ENCODE peak calls at places on chromosomes 2 and 18, in nine cellular contexts. One of them, this sample, is unnamed.

GRCh38 chr2:21367421-21367820 is 243.7 kb downstream of the TDRD15 start:
- DNase-seq in A172: peak; percentile 64
- DNase-seq in NT2/D1: peak; percentile 11
- DNase-seq in fibroblast of mammary gland: no peak
- DNase-seq in fibroblast of lung: peak; percentile 5
- DNase-seq in RWPE1: no peak
- DNase-seq in activated T-cell treated with anti-CD3 and anti-CD28 coated beads for 24 hours: no peak
- DNase-seq in stimulated activated CD8-positive, alpha-beta memory T cell treated with anti-CD3 and anti-CD28 coated beads, Interleukin-15, amount 100 ng/mL, for 48 hours: no peak
- DNase-seq in NCI-H2029: no peak
- DNase-seq in this sample: peak; percentile 31

GRCh38 chr18:3605562-3606443 is 155.8 kb downstream of the TGIF1 start:
- DNase-seq in A172: peak; percentile 69
- DNase-seq in NT2/D1: no peak
- DNase-seq in fibroblast of mammary gland: peak; percentile 74
- DNase-seq in fibroblast of lung: peak; percentile 69
- DNase-seq in RWPE1: no peak
- DNase-seq in activated T-cell treated with anti-CD3 and anti-CD28 coated beads for 24 hours: peak; percentile 20
- DNase-seq in stimulated activated CD8-positive, alpha-beta memory T cell treated with anti-CD3 and anti-CD28 coated beads, Interleukin-15, amount 100 ng/mL, for 48 hours: no peak
- DNase-seq in NCI-H2029: no peak
- DNase-seq in this sample: no peak

GRCh38 chr2:28338046-28338753 is 54.5 kb upstream of the FOSL2 start:
- DNase-seq in A172: no peak
- DNase-seq in NT2/D1: no peak
- DNase-seq in fibroblast of mammary gland: peak; percentile 93
- DNase-seq in fibroblast of lung: peak; percentile 97
- DNase-seq in RWPE1: no peak
- DNase-seq in activated T-cell treated with anti-CD3 and anti-CD28 coated beads for 24 hours: no peak
- DNase-seq in stimulated activated CD8-positive, alpha-beta memory T cell treated with anti-CD3 and anti-CD28 coated beads, Interleukin-15, amount 100 ng/mL, for 48 hours: no peak
- DNase-seq in NCI-H2029: no peak
- DNase-seq in this sample: no peak

GRCh38 chr2:110853516-110853915 is 121.1 kb downstream of the ACOXL start:
- DNase-seq in A172: peak; percentile 20
- DNase-seq in NT2/D1: no peak
- DNase-seq in fibroblast of mammary gland: peak; percentile 26
- DNase-seq in fibroblast of lung: peak; percentile 8
- DNase-seq in RWPE1: peak; percentile 36
- DNase-seq in activated T-cell treated with anti-CD3 and anti-CD28 coated beads for 24 hours: peak; percentile 46
- DNase-seq in stimulated activated CD8-positive, alpha-beta memory T cell treated with anti-CD3 and anti-CD28 coated beads, Interleukin-15, amount 100 ng/mL, for 48 hours: no peak
- DNase-seq in NCI-H2029: no peak
- DNase-seq in this sample: no peak

GRCh38 chr2:219530048-219530963 is 13.3 kb downstream of the CHPF start:
- DNase-seq in A172: peak; percentile 86
- DNase-seq in NT2/D1: peak; percentile 81
- DNase-seq in fibroblast of mammary gland: peak; percentile 76
- DNase-seq in fibroblast of lung: peak; percentile 81
- DNase-seq in RWPE1: peak; percentile 85
- DNase-seq in activated T-cell treated with anti-CD3 and anti-CD28 coated beads for 24 hours: peak; percentile 83
- DNase-seq in stimulated activated CD8-positive, alpha-beta memory T cell treated with anti-CD3 and anti-CD28 coated beads, Interleukin-15, amount 100 ng/mL, for 48 hours: peak; percentile 67
- DNase-seq in NCI-H2029: peak; percentile 60
- DNase-seq in this sample: no peak

GRCh38 chr2:20404950-20405349 is 41.9 kb upstream of the RHOB start:
- DNase-seq in A172: no peak
- DNase-seq in NT2/D1: no peak
- DNase-seq in fibroblast of mammary gland: no peak
- DNase-seq in fibroblast of lung: no peak
- DNase-seq in RWPE1: no peak
- DNase-seq in activated T-cell treated with anti-CD3 and anti-CD28 coated beads for 24 hours: no peak
- DNase-seq in stimulated activated CD8-positive, alpha-beta memory T cell treated with anti-CD3 and anti-CD28 coated beads, Interleukin-15, amount 100 ng/mL, for 48 hours: no peak
- DNase-seq in NCI-H2029: no peak
- DNase-seq in this sample: no peak

GRCh38 chr2:177164584-177165052 is 48.0 kb upstream of the HNRNPA3 start:
- DNase-seq in A172: peak; percentile 83
- DNase-seq in NT2/D1: peak; percentile 68
- DNase-seq in fibroblast of mammary gland: peak; percentile 80
- DNase-seq in fibroblast of lung: peak; percentile 82
- DNase-seq in RWPE1: peak; percentile 68
- DNase-seq in activated T-cell treated with anti-CD3 and anti-CD28 coated beads for 24 hours: peak; percentile 64
- DNase-seq in stimulated activated CD8-positive, alpha-beta memory T cell treated with anti-CD3 and anti-CD28 coated beads, Interleukin-15, amount 100 ng/mL, for 48 hours: peak; percentile 50
- DNase-seq in NCI-H2029: peak; percentile 74
- DNase-seq in this sample: no peak

GRCh38 chr2:12005886-12006681 is 259.7 kb downstream of the LPIN1 start:
- DNase-seq in A172: peak; percentile 87
- DNase-seq in NT2/D1: no peak
- DNase-seq in fibroblast of mammary gland: peak; percentile 33
- DNase-seq in fibroblast of lung: no peak
- DNase-seq in RWPE1: peak; percentile 38
- DNase-seq in activated T-cell treated with anti-CD3 and anti-CD28 coated beads for 24 hours: peak; percentile 75
- DNase-seq in stimulated activated CD8-positive, alpha-beta memory T cell treated with anti-CD3 and anti-CD28 coated beads, Interleukin-15, amount 100 ng/mL, for 48 hours: peak; percentile 57
- DNase-seq in NCI-H2029: peak; percentile 21
- DNase-seq in this sample: no peak

GRCh38 chr2:80001704-80002103 is 302.8 kb downstream of the LRRTM1 start:
- DNase-seq in A172: peak; percentile 45
- DNase-seq in NT2/D1: no peak
- DNase-seq in fibroblast of mammary gland: peak; percentile 18
- DNase-seq in fibroblast of lung: peak; percentile 20
- DNase-seq in RWPE1: no peak
- DNase-seq in activated T-cell treated with anti-CD3 and anti-CD28 coated beads for 24 hours: no peak
- DNase-seq in stimulated activated CD8-positive, alpha-beta memory T cell treated with anti-CD3 and anti-CD28 coated beads, Interleukin-15, amount 100 ng/mL, for 48 hours: no peak
- DNase-seq in NCI-H2029: no peak
- DNase-seq in this sample: no peak

GRCh38 chr2:29033656-29034055 is 40.7 kb downstream of the PCARE start:
- DNase-seq in A172: peak; percentile 48
- DNase-seq in NT2/D1: no peak
- DNase-seq in fibroblast of mammary gland: no peak
- DNase-seq in fibroblast of lung: no peak
- DNase-seq in RWPE1: no peak
- DNase-seq in activated T-cell treated with anti-CD3 and anti-CD28 coated beads for 24 hours: no peak
- DNase-seq in stimulated activated CD8-positive, alpha-beta memory T cell treated with anti-CD3 and anti-CD28 coated beads, Interleukin-15, amount 100 ng/mL, for 48 hours: no peak
- DNase-seq in NCI-H2029: no peak
- DNase-seq in this sample: no peak

GRCh38 chr2:233085037-233085838 is 25.1 kb downstream of the INPP5D start:
- DNase-seq in A172: no peak
- DNase-seq in NT2/D1: no peak
- DNase-seq in fibroblast of mammary gland: no peak
- DNase-seq in fibroblast of lung: no peak
- DNase-seq in RWPE1: no peak
- DNase-seq in activated T-cell treated with anti-CD3 and anti-CD28 coated beads for 24 hours: no peak
- DNase-seq in stimulated activated CD8-positive, alpha-beta memory T cell treated with anti-CD3 and anti-CD28 coated beads, Interleukin-15, amount 100 ng/mL, for 48 hours: no peak
- DNase-seq in NCI-H2029: no peak
- DNase-seq in this sample: no peak

GRCh38 chr2:26557244-26557925 is 79.5 kb upstream of the OTOF start:
- DNase-seq in A172: no peak
- DNase-seq in NT2/D1: no peak
- DNase-seq in fibroblast of mammary gland: no peak
- DNase-seq in fibroblast of lung: no peak
- DNase-seq in RWPE1: no peak
- DNase-seq in activated T-cell treated with anti-CD3 and anti-CD28 coated beads for 24 hours: no peak
- DNase-seq in stimulated activated CD8-positive, alpha-beta memory T cell treated with anti-CD3 and anti-CD28 coated beads, Interleukin-15, amount 100 ng/mL, for 48 hours: no peak
- DNase-seq in NCI-H2029: no peak
- DNase-seq in this sample: no peak

GRCh38 chr18:57428221-57429150 is 6.7 kb upstream of the ONECUT2 start:
- DNase-seq in A172: no peak
- DNase-seq in NT2/D1: no peak
- DNase-seq in fibroblast of mammary gland: no peak
- DNase-seq in fibroblast of lung: no peak
- DNase-seq in RWPE1: no peak
- DNase-seq in activated T-cell treated with anti-CD3 and anti-CD28 coated beads for 24 hours: no peak
- DNase-seq in stimulated activated CD8-positive, alpha-beta memory T cell treated with anti-CD3 and anti-CD28 coated beads, Interleukin-15, amount 100 ng/mL, for 48 hours: no peak
- DNase-seq in NCI-H2029: no peak
- DNase-seq in this sample: no peak

GRCh38 chr2:122692400-122693083 is 937.1 kb downstream of the TSN start:
- DNase-seq in A172: no peak
- DNase-seq in NT2/D1: no peak
- DNase-seq in fibroblast of mammary gland: no peak
- DNase-seq in fibroblast of lung: no peak
- DNase-seq in RWPE1: no peak
- DNase-seq in activated T-cell treated with anti-CD3 and anti-CD28 coated beads for 24 hours: no peak
- DNase-seq in stimulated activated CD8-positive, alpha-beta memory T cell treated with anti-CD3 and anti-CD28 coated beads, Interleukin-15, amount 100 ng/mL, for 48 hours: no peak
- DNase-seq in NCI-H2029: peak; percentile 56
- DNase-seq in this sample: no peak

GRCh38 chr2:127940641-127941040 is 54.9 kb upstream of the AMMECR1L start:
- DNase-seq in A172: no peak
- DNase-seq in NT2/D1: no peak
- DNase-seq in fibroblast of mammary gland: no peak
- DNase-seq in fibroblast of lung: no peak
- DNase-seq in RWPE1: no peak
- DNase-seq in activated T-cell treated with anti-CD3 and anti-CD28 coated beads for 24 hours: no peak
- DNase-seq in stimulated activated CD8-positive, alpha-beta memory T cell treated with anti-CD3 and anti-CD28 coated beads, Interleukin-15, amount 100 ng/mL, for 48 hours: no peak
- DNase-seq in NCI-H2029: no peak
- DNase-seq in this sample: no peak

GRCh38 chr2:236568068-236568921 is 1.3 kb upstream of the ACKR3 start:
- DNase-seq in A172: no peak
- DNase-seq in NT2/D1: no peak
- DNase-seq in fibroblast of mammary gland: no peak
- DNase-seq in fibroblast of lung: peak; percentile 25
- DNase-seq in RWPE1: no peak
- DNase-seq in activated T-cell treated with anti-CD3 and anti-CD28 coated beads for 24 hours: no peak
- DNase-seq in stimulated activated CD8-positive, alpha-beta memory T cell treated with anti-CD3 and anti-CD28 coated beads, Interleukin-15, amount 100 ng/mL, for 48 hours: peak; percentile 23
- DNase-seq in NCI-H2029: no peak
- DNase-seq in this sample: no peak

GRCh38 chr2:119871725-119872124 is 112.0 kb downstream of the PTPN4 start:
- DNase-seq in A172: no peak
- DNase-seq in NT2/D1: no peak
- DNase-seq in fibroblast of mammary gland: no peak
- DNase-seq in fibroblast of lung: no peak
- DNase-seq in RWPE1: no peak
- DNase-seq in activated T-cell treated with anti-CD3 and anti-CD28 coated beads for 24 hours: no peak
- DNase-seq in stimulated activated CD8-positive, alpha-beta memory T cell treated with anti-CD3 and anti-CD28 coated beads, Interleukin-15, amount 100 ng/mL, for 48 hours: no peak
- DNase-seq in NCI-H2029: no peak
- DNase-seq in this sample: no peak

GRCh38 chr2:61763605-61764034 is 90.2 kb downstream of the FAM161A start:
- DNase-seq in A172: no peak
- DNase-seq in NT2/D1: no peak
- DNase-seq in fibroblast of mammary gland: peak; percentile 89
- DNase-seq in fibroblast of lung: peak; percentile 87
- DNase-seq in RWPE1: peak; percentile 73
- DNase-seq in activated T-cell treated with anti-CD3 and anti-CD28 coated beads for 24 hours: no peak
- DNase-seq in stimulated activated CD8-positive, alpha-beta memory T cell treated with anti-CD3 and anti-CD28 coated beads, Interleukin-15, amount 100 ng/mL, for 48 hours: peak; percentile 31
- DNase-seq in NCI-H2029: peak; percentile 76
- DNase-seq in this sample: peak; percentile 62

GRCh38 chr18:55833543-55833942 is 245.6 kb upstream of the TCF4 start:
- DNase-seq in A172: peak; percentile 94
- DNase-seq in NT2/D1: no peak
- DNase-seq in fibroblast of mammary gland: peak; percentile 99
- DNase-seq in fibroblast of lung: peak; percentile 90
- DNase-seq in RWPE1: peak; percentile 77
- DNase-seq in activated T-cell treated with anti-CD3 and anti-CD28 coated beads for 24 hours: no peak
- DNase-seq in stimulated activated CD8-positive, alpha-beta memory T cell treated with anti-CD3 and anti-CD28 coated beads, Interleukin-15, amount 100 ng/mL, for 48 hours: no peak
- DNase-seq in NCI-H2029: no peak
- DNase-seq in this sample: peak; percentile 83

GRCh38 chr2:148524519-148524919 is 120.0 kb upstream of the EPC2 start:
- DNase-seq in A172: no peak
- DNase-seq in NT2/D1: no peak
- DNase-seq in fibroblast of mammary gland: no peak
- DNase-seq in fibroblast of lung: no peak
- DNase-seq in RWPE1: no peak
- DNase-seq in activated T-cell treated with anti-CD3 and anti-CD28 coated beads for 24 hours: peak; percentile 35
- DNase-seq in stimulated activated CD8-positive, alpha-beta memory T cell treated with anti-CD3 and anti-CD28 coated beads, Interleukin-15, amount 100 ng/mL, for 48 hours: peak; percentile 40
- DNase-seq in NCI-H2029: no peak
- DNase-seq in this sample: no peak

GRCh38 chr2:173990970-173991819 is 26.0 kb upstream of the SP3 start:
- DNase-seq in A172: no peak
- DNase-seq in NT2/D1: no peak
- DNase-seq in fibroblast of mammary gland: peak; percentile 88
- DNase-seq in fibroblast of lung: peak; percentile 94
- DNase-seq in RWPE1: no peak
- DNase-seq in activated T-cell treated with anti-CD3 and anti-CD28 coated beads for 24 hours: no peak
- DNase-seq in stimulated activated CD8-positive, alpha-beta memory T cell treated with anti-CD3 and anti-CD28 coated beads, Interleukin-15, amount 100 ng/mL, for 48 hours: no peak
- DNase-seq in NCI-H2029: no peak
- DNase-seq in this sample: no peak

GRCh38 chr2:236715077-236715476 is 145.5 kb downstream of the ACKR3 start:
- DNase-seq in A172: no peak
- DNase-seq in NT2/D1: no peak
- DNase-seq in fibroblast of mammary gland: no peak
- DNase-seq in fibroblast of lung: peak; percentile 7
- DNase-seq in RWPE1: no peak
- DNase-seq in activated T-cell treated with anti-CD3 and anti-CD28 coated beads for 24 hours: no peak
- DNase-seq in stimulated activated CD8-positive, alpha-beta memory T cell treated with anti-CD3 and anti-CD28 coated beads, Interleukin-15, amount 100 ng/mL, for 48 hours: no peak
- DNase-seq in NCI-H2029: peak; percentile 17
- DNase-seq in this sample: no peak

GRCh38 chr2:171878481-171878993 is 15.5 kb downstream of the SLC25A12 start:
- DNase-seq in A172: no peak
- DNase-seq in NT2/D1: no peak
- DNase-seq in fibroblast of mammary gland: peak; percentile 72
- DNase-seq in fibroblast of lung: peak; percentile 78
- DNase-seq in RWPE1: peak; percentile 36
- DNase-seq in activated T-cell treated with anti-CD3 and anti-CD28 coated beads for 24 hours: no peak
- DNase-seq in stimulated activated CD8-positive, alpha-beta memory T cell treated with anti-CD3 and anti-CD28 coated beads, Interleukin-15, amount 100 ng/mL, for 48 hours: no peak
- DNase-seq in NCI-H2029: peak; percentile 76
- DNase-seq in this sample: no peak

GRCh38 chr2:10045561-10046355 is 2.4 kb downstream of the KLF11 start:
- DNase-seq in A172: no peak
- DNase-seq in NT2/D1: no peak
- DNase-seq in fibroblast of mammary gland: no peak
- DNase-seq in fibroblast of lung: no peak
- DNase-seq in RWPE1: no peak
- DNase-seq in activated T-cell treated with anti-CD3 and anti-CD28 coated beads for 24 hours: no peak
- DNase-seq in stimulated activated CD8-positive, alpha-beta memory T cell treated with anti-CD3 and anti-CD28 coated beads, Interleukin-15, amount 100 ng/mL, for 48 hours: no peak
- DNase-seq in NCI-H2029: no peak
- DNase-seq in this sample: no peak

GRCh38 chr18:79396431-79397287 is 929 bp downstream of the NFATC1 start:
- DNase-seq in A172: no peak
- DNase-seq in NT2/D1: no peak
- DNase-seq in fibroblast of mammary gland: peak; percentile 32
- DNase-seq in fibroblast of lung: peak; percentile 31
- DNase-seq in RWPE1: peak; percentile 43
- DNase-seq in activated T-cell treated with anti-CD3 and anti-CD28 coated beads for 24 hours: no peak
- DNase-seq in stimulated activated CD8-positive, alpha-beta memory T cell treated with anti-CD3 and anti-CD28 coated beads, Interleukin-15, amount 100 ng/mL, for 48 hours: no peak
- DNase-seq in NCI-H2029: no peak
- DNase-seq in this sample: no peak

GRCh38 chr2:10501980-10502802 is 54.1 kb upstream of the ODC1 start:
- DNase-seq in A172: no peak
- DNase-seq in NT2/D1: no peak
- DNase-seq in fibroblast of mammary gland: no peak
- DNase-seq in fibroblast of lung: no peak
- DNase-seq in RWPE1: no peak
- DNase-seq in activated T-cell treated with anti-CD3 and anti-CD28 coated beads for 24 hours: no peak
- DNase-seq in stimulated activated CD8-positive, alpha-beta memory T cell treated with anti-CD3 and anti-CD28 coated beads, Interleukin-15, amount 100 ng/mL, for 48 hours: no peak
- DNase-seq in NCI-H2029: no peak
- DNase-seq in this sample: no peak

GRCh38 chr2:215171151-215171550 is 32.7 kb upstream of the ABCA12 start:
- DNase-seq in A172: peak; percentile 37
- DNase-seq in NT2/D1: no peak
- DNase-seq in fibroblast of mammary gland: no peak
- DNase-seq in fibroblast of lung: peak; percentile 12
- DNase-seq in RWPE1: peak; percentile 66
- DNase-seq in activated T-cell treated with anti-CD3 and anti-CD28 coated beads for 24 hours: no peak
- DNase-seq in stimulated activated CD8-positive, alpha-beta memory T cell treated with anti-CD3 and anti-CD28 coated beads, Interleukin-15, amount 100 ng/mL, for 48 hours: no peak
- DNase-seq in NCI-H2029: peak; percentile 34
- DNase-seq in this sample: no peak

GRCh38 chr2:7508220-7508943 is 591.2 kb downstream of the RNF144A start:
- DNase-seq in A172: no peak
- DNase-seq in NT2/D1: no peak
- DNase-seq in fibroblast of mammary gland: peak; percentile 23
- DNase-seq in fibroblast of lung: no peak
- DNase-seq in RWPE1: no peak
- DNase-seq in activated T-cell treated with anti-CD3 and anti-CD28 coated beads for 24 hours: no peak
- DNase-seq in stimulated activated CD8-positive, alpha-beta memory T cell treated with anti-CD3 and anti-CD28 coated beads, Interleukin-15, amount 100 ng/mL, for 48 hours: no peak
- DNase-seq in NCI-H2029: no peak
- DNase-seq in this sample: no peak

GRCh38 chr2:28661589-28662001 is 90.0 kb upstream of the PPP1CB start:
- DNase-seq in A172: peak; percentile 83
- DNase-seq in NT2/D1: no peak
- DNase-seq in fibroblast of mammary gland: peak; percentile 94
- DNase-seq in fibroblast of lung: peak; percentile 93
- DNase-seq in RWPE1: peak; percentile 43
- DNase-seq in activated T-cell treated with anti-CD3 and anti-CD28 coated beads for 24 hours: no peak
- DNase-seq in stimulated activated CD8-positive, alpha-beta memory T cell treated with anti-CD3 and anti-CD28 coated beads, Interleukin-15, amount 100 ng/mL, for 48 hours: no peak
- DNase-seq in NCI-H2029: peak; percentile 51
- DNase-seq in this sample: no peak

GRCh38 chr2:30613001-30613400 is 166.0 kb downstream of the LCLAT1 start:
- DNase-seq in A172: no peak
- DNase-seq in NT2/D1: no peak
- DNase-seq in fibroblast of mammary gland: no peak
- DNase-seq in fibroblast of lung: no peak
- DNase-seq in RWPE1: no peak
- DNase-seq in activated T-cell treated with anti-CD3 and anti-CD28 coated beads for 24 hours: no peak
- DNase-seq in stimulated activated CD8-positive, alpha-beta memory T cell treated with anti-CD3 and anti-CD28 coated beads, Interleukin-15, amount 100 ng/mL, for 48 hours: no peak
- DNase-seq in NCI-H2029: no peak
- DNase-seq in this sample: no peak

GRCh38 chr2:95030496-95030895 is 5.0 kb downstream of the MAL start:
- DNase-seq in A172: peak; percentile 27
- DNase-seq in NT2/D1: no peak
- DNase-seq in fibroblast of mammary gland: no peak
- DNase-seq in fibroblast of lung: no peak
- DNase-seq in RWPE1: no peak
- DNase-seq in activated T-cell treated with anti-CD3 and anti-CD28 coated beads for 24 hours: no peak
- DNase-seq in stimulated activated CD8-positive, alpha-beta memory T cell treated with anti-CD3 and anti-CD28 coated beads, Interleukin-15, amount 100 ng/mL, for 48 hours: no peak
- DNase-seq in NCI-H2029: no peak
- DNase-seq in this sample: no peak

This sample was measured in epithelial cell of prostate.